ENCODE peak calls at places on chromosomes 1 and 21, in eight cellular contexts. C is OCI-LY7, X is upper lobe of right lung, D is ovary, T is right lobe of liver, K is thoracic aorta, A is choroid plexus epithelial cell, Z is psoas muscle. J is an unnamed sample.

GRCh38 chr1:95935719-95936118 is 701.7 kb downstream of the RWDD3 start:
- DNase-seq in C (no peak), X (no peak), D (no peak), T (no peak), K (no peak), A (no peak), Z (no peak), J (no peak)

GRCh38 chr1:248421384-248421783 is 18.5 kb downstream of the OR2T1 start:
- DNase-seq in C (peak), X (no peak), D (no peak), T (no peak), K (no peak), A (peak), Z (no peak), J (no peak)

GRCh38 chr1:198681247-198681646 is 42.4 kb downstream of the PTPRC start:
- DNase-seq in C (no peak), X (no peak), D (no peak), T (no peak), K (no peak), A (peak), Z (no peak), J (no peak)

GRCh38 chr1:8543965-8544364 is 226.1 kb downstream of the SLC45A1 start:
- DNase-seq in C (no peak), X (no peak), D (no peak), T (no peak), K (no peak), A (no peak), Z (no peak), J (no peak)

GRCh38 chr1:243842154-243842553 is 7.9 kb downstream of the AKT3 start:
- DNase-seq in C (no peak), X (no peak), D (no peak), T (no peak), K (no peak), A (no peak), Z (no peak), J (no peak)

GRCh38 chr1:151990856-151991198 is 2.8 kb downstream of the S100A10 start:
- DNase-seq in C (no peak), X (no peak), D (no peak), T (no peak), K (no peak), A (peak), Z (no peak), J (no peak)

GRCh38 chr1:198892065-198892464 is 253.2 kb downstream of the PTPRC start:
- DNase-seq in C (no peak), X (no peak), D (no peak), T (no peak), K (no peak), A (peak), Z (no peak), J (no peak)

GRCh38 chr1:60073605-60074278 is at the start of gene C1orf87:
- DNase-seq in C (no peak), X (peak), D (no peak), T (peak), K (no peak), A (no peak), Z (no peak), J (peak)

GRCh38 chr1:245566952-245567351 is 412.2 kb downstream of the KIF26B start:
- DNase-seq in C (no peak), X (no peak), D (no peak), T (no peak), K (no peak), A (no peak), Z (no peak), J (no peak)

GRCh38 chr1:48947761-48948537 is 171.3 kb upstream of the BEND5 start:
- DNase-seq in C (no peak), X (no peak), D (no peak), T (no peak), K (no peak), A (no peak), Z (no peak), J (no peak)

GRCh38 chr1:67759692-67760029 is 73.6 kb downstream of the GNG12 start:
- DNase-seq in C (no peak), X (no peak), D (no peak), T (no peak), K (no peak), A (no peak), Z (no peak), J (no peak)

GRCh38 chr1:168032048-168032447 is 95.2 kb upstream of the MPC2 start:
- DNase-seq in C (no peak), X (no peak), D (no peak), T (no peak), K (no peak), A (no peak), Z (no peak), J (no peak)

GRCh38 chr1:169115891-169116585 is 9.5 kb downstream of the ATP1B1 start:
- DNase-seq in C (peak), X (peak), D (peak), T (peak), K (no peak), A (peak), Z (peak), J (peak)

GRCh38 chr1:8315573-8316475 is 2.1 kb upstream of the SLC45A1 start:
- DNase-seq in C (no peak), X (no peak), D (no peak), T (no peak), K (no peak), A (peak), Z (no peak), J (no peak)

GRCh38 chr1:66690666-66691381 is 61.4 kb upstream of the DYNLT5 start:
- DNase-seq in C (no peak), X (no peak), D (no peak), T (no peak), K (no peak), A (no peak), Z (no peak), J (no peak)

DNA sequence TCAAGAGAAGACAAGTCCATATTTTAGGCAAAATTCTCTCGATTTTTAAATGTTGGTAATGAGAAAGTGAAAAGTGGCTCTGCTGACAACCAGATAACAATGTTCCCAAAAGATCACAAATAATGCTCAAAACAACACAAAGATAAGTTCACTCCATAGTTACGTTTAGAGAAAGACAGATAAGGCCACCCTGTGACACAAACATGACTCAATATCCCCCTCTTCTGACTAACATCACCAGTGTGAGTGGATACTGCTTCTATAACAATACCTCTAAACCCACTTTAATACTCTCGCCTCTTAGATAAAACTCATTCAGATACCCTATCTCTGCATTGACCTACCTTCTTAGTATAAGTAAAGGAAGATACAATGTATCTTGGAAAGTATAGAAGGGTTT is 51.2 kb upstream of the RGS7 start:
- DNase-seq in C (peak), X (no peak), D (no peak), T (no peak), K (no peak), A (peak), Z (no peak), J (no peak)
- TF ChIP-seq CTCF in C (no peak), X (no peak), D (no peak), T (no peak), K (no peak), A (peak), Z (no peak), J (no peak)

DNA sequence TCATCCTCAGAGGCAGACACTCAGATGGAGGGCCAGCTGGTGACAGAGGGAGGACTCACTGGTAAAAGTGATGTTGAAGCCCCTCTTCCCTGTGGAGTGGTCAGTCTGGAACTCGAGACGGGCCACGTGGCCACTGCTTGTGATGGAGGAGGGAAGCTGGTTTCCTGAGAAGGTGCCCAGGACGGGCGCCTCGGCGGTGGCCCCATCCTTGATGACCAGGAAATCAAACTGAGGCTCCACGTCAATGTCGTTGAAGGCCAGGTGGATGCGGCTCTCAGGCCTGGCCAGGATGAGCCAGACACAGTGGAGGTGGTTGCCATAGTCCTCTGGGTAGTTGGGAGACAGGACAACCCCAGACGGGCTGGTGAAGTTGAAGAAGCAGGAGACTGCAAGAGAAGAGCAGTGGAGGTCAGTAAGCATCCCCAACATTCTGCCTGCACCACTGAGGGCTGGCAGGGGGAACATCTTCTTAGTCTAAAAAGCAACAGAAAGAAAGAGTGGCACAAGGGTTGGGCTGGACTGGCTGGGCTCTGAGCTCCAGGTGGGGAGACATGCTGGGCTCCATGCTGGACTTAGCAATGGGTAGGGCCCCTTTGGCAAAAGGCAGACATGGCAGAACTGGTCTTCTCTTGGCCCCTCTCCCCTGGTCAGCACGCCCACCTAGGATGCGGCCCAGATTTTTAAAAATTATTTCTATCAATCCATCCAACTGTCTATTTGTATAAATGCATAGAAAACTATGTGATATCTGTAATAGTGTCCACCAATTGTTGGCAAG is 120.5 kb upstream of the HMGB4 start:
- DNase-seq in C (no peak), X (no peak), D (no peak), T (no peak), K (no peak), A (no peak), Z (no peak), J (no peak)
- H3K4me3 ChIP-seq in C (no peak), X (no peak), D (no peak), T (no peak), K (no peak), A (no peak), Z (no peak), J (no peak)

DNA sequence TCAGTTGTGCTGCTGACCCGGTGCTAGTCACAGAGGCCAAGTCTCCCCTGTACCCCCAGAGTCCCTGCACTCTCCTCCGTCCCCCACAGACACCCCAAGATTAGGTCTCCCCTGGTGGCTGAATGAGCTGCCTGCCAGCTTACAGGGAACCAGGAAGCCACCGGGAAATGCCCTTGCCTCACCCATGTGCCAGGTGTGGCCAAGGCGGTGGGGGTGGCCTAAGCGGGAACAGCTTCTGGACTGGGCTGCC is 32.7 kb downstream of the HSPG2 start:
- DNase-seq in C (no peak), X (peak), D (no peak), T (no peak), K (no peak), A (no peak), Z (no peak), J (no peak)
- TF ChIP-seq CTCF in C (no peak), X (no peak), D (no peak), T (no peak), K (no peak), A (no peak), Z (no peak), J (no peak)

DNA sequence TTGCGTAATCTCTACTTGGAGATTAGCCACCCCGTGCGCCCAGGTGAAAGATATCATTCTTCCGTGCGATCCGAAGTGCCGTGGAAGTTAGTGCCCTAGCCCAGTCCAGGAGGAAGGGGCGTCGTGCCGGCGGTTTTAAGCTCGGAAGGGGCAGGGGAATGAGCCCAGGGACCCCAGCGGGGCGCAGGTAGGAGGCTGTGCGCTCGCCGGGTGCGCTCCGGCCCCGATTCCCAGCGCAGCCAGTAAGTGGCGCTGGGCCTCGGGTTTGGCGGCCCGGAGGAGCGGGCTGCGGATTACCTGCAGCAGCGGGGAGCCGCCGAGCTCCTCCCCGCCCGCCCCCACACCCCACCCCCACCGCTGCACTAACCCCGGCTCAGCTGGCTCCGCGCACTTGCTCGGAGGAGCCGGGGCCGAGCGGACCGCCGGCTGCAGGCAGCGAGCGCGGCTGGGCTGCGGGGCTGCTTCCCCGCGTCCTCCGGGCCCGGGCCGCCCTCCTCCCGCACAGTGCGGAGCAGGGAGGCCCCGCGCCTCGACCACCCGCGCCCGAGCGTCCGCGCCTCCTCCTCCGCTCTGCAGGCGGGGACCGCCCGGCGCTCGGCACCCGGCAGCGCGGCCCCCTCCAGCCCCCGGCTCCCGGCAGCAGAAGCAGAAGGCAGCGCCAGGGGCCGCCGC is at the start of gene RYR2:
- DNase-seq in C (no peak), X (no peak), D (peak), T (no peak), K (no peak), A (peak), Z (no peak), J (peak)
- H3K4me3 ChIP-seq in C (no peak), X (peak), D (peak), T (peak), K (peak), A (peak), Z (peak), J (peak)

DNA sequence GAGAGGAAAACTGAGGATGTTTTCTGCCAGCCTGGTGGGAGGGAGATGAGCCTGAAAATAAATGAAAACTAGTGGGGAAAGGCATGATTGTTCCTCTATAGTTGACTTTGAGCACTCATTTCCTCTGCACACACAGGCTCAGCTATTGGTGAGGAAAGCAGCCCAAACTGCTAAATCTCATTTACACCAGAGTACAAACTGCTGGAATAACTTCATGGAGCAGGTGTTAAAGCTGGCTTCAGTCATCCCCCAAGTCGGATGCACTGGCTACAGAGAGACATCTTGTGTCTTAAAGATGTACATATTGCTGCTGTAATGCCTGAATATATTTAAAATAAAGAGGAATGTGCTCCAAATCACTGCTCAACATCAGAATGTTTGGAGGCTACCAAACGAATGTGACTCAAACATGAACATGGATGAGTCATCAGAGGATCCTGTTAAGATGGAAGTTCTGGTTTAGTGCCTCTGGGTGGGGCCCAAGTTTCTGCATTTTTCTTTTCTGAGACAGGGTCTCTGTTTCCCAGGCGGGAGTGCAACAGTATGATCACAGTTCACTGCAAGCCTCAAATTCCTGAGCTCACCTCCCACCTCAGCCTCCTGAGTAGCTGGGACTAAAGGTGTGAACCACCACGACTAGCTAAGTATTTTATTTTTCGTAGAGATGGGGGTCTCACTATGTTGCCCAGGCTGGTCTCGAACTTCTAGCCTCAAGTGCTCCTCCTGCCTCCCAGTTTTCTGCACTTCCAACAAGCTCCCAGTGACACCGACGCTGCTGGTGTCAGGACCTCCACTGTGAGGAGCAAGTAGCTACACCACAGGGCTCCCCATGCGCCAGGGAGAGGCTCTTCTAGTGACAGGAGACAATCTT is 79.0 kb upstream of the KRTAP19-8 start:
- DNase-seq in C (no peak), X (no peak), D (no peak), T (no peak), K (no peak), A (peak), Z (no peak), J (no peak)
- TF ChIP-seq CTCF in C (no peak), X (no peak), D (no peak), T (no peak), K (no peak), A (peak), Z (no peak), J (no peak)

GRCh38 chr1:201652180-201652579 is 113.3 kb downstream of the NAV1 start:
- DNase-seq in C (no peak), X (no peak), D (no peak), T (no peak), K (no peak), A (no peak), Z (no peak), J (no peak)
- H3K4me3 ChIP-seq in C (no peak), X (no peak), D (no peak), T (no peak), K (no peak), A (no peak), Z (no peak), J (no peak)

DNA sequence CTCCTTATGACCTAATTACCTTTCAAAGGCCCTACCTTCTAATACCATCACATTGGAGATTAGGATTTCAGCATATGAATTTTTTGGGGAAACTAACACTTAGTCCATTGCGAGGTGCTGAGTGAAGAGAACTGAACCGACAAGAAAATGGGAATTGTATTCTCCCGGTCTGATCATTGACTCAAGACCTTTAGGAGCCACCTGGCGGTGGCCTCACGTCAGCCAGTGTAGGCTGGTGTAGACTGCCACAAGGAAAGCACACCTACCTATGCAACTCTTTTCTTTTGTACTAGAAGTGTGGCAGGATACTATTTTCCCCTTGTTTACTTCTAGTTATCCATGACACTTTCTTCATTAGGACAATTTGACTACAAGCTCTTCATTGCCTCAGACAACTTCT is 333.5 kb upstream of the B3GALT2 start:
- DNase-seq in C (no peak), X (no peak), D (no peak), T (no peak), K (no peak), A (no peak), Z (no peak), J (no peak)
- TF ChIP-seq CTCF in C (no peak), X (no peak), D (no peak), T (no peak), K (no peak), A (no peak), Z (no peak), J (no peak)

GRCh38 chr1:109167114-109167513 is 46.6 kb upstream of the SARS1 start:
- DNase-seq in C (no peak), X (no peak), D (no peak), T (no peak), K (no peak), A (peak), Z (no peak), J (no peak)
- H3K4me3 ChIP-seq in C (no peak), X (no peak), D (no peak), T (no peak), K (no peak), A (no peak), Z (no peak), J (no peak)

DNA sequence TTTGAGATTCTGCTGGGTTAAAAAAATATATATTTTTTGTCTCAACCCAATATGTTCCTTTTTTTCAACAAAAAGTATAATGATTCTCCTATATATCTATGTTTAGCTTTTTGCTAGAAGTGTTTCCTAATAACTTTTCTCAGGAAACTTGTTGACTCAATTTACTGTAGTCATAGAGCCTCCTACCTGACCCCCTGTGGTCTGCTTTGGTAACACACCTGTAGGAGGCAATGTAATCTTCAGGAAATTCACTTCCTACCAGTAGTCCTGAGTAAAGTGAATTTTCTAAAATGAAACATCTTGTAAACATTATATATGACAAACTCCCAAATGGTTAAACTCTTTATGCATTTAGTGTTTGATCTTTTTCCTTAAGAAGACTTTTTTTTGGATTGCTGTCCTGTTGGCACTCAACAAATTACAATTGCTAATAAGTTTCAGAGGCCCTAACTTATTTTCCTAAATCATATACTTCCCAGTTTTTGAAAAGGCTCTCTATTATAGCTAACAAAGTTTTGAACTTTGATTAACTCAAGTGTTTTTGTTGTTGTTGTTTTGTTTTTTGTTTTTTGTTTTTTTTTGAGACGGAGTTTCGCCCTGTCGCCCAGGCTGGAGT is 118.3 kb downstream of the OLFML2B start:
- DNase-seq in C (peak), X (no peak), D (no peak), T (no peak), K (no peak), A (peak), Z (no peak), J (no peak)
- TF ChIP-seq CTCF in C (peak), X (peak), D (no peak), T (peak), K (no peak), A (peak), Z (peak), J (peak)

J was measured in left lung.